ENCODE peak calls at places on chromosomes 11 and 22, in seven cellular contexts. A is colonic mucosa, T is fibroblast of mammary gland, R is GM23338, S is foreskin fibroblast, J is astrocyte of the cerebellum, L is fibroblast of villous mesenchyme. C is an unnamed sample.

GRCh38 chr22:49366437-49366836 is 461.2 kb downstream of the BRD1 start:
- DNase-seq in A (no peak), R (no peak), S (no peak), J (no peak), L (no peak), T (no peak), C (no peak)

GRCh38 chr11:116427903-116428637 is 344.7 kb downstream of the BUD13 start:
- DNase-seq in A (peak), J (no peak), T (no peak), L (no peak), R (no peak), S (no peak), C (peak)

GRCh38 chr11:11584446-11584810 is 37.4 kb downstream of the GALNT18 start:
- DNase-seq in J (peak), R (no peak), A (no peak), T (peak), S (peak), L (peak), C (peak)

GRCh38 chr11:7656704-7657103 is 16.6 kb downstream of the CYB5R2 start:
- DNase-seq in S (no peak), L (no peak), J (no peak), T (no peak), R (no peak), A (peak), C (no peak)

GRCh38 chr11:26231252-26231661 is 100.7 kb upstream of the ANO3 start:
- DNase-seq in A (no peak), S (peak), J (peak), T (peak), L (peak), R (no peak), C (peak)

GRCh38 chr11:43010042-43010441 is 301.8 kb upstream of the API5 start:
- DNase-seq in R (no peak), L (no peak), J (no peak), S (no peak), A (no peak), T (no peak), C (no peak)

GRCh38 chr22:33321466-33321865 is 263.3 kb upstream of the SYN3 start:
- DNase-seq in J (no peak), R (no peak), S (no peak), T (no peak), L (no peak), A (no peak), C (no peak)

GRCh38 chr11:17762309-17762974 is 27.9 kb downstream of the KCNC1 start:
- DNase-seq in A (no peak), R (no peak), J (no peak), S (no peak), T (no peak), L (no peak), C (no peak)

GRCh38 chr11:3131330-3131941 is 33.7 kb downstream of the OSBPL5 start:
- DNase-seq in J (no peak), L (no peak), R (no peak), T (no peak), A (no peak), S (no peak), C (no peak)

GRCh38 chr11:116170526-116171120 is 602.2 kb downstream of the BUD13 start:
- DNase-seq in T (no peak), J (no peak), S (no peak), R (peak), L (no peak), A (peak), C (no peak)

GRCh38 chr22:41780714-41781507 is 19.6 kb upstream of the CCDC134 start:
- DNase-seq in S (peak), R (peak), L (peak), T (peak), J (no peak), A (peak), C (peak)

GRCh38 chr22:40153705-40154104 is 24.0 kb upstream of the TNRC6B start:
- DNase-seq in J (no peak), R (no peak), A (no peak), T (no peak), S (no peak), L (no peak), C (no peak)

GRCh38 chr11:113591122-113591521 is 115.0 kb downstream of the TMPRSS5 start:
- DNase-seq in T (no peak), R (no peak), S (no peak), A (no peak), L (no peak), J (no peak), C (no peak)

GRCh38 chr11:46350695-46351094 is 3.4 kb downstream of the DGKZ start:
- DNase-seq in A (no peak), T (no peak), R (no peak), S (peak), L (no peak), J (no peak), C (no peak)

GRCh38 chr11:46346886-46347636 is at the start of gene DGKZ:
- DNase-seq in A (peak), R (peak), T (peak), L (peak), J (peak), S (peak), C (peak)

GRCh38 chr11:46347637-46348311 is 511 bp downstream of the DGKZ start:
- DNase-seq in L (no peak), S (peak), R (no peak), J (no peak), A (peak), T (no peak), C (no peak)

GRCh38 chr11:46348566-46348981 is 1.3 kb downstream of the DGKZ start:
- DNase-seq in L (no peak), R (no peak), T (no peak), A (peak), J (no peak), S (no peak), C (no peak)

GRCh38 chr11:46348986-46349401 is 1.7 kb downstream of the DGKZ start:
- DNase-seq in J (no peak), A (no peak), T (no peak), L (no peak), R (no peak), S (no peak), C (no peak)
- H3K4me3 ChIP-seq in J (no peak), A (peak), T (no peak), L (no peak), R (peak), S (peak), C (peak)

GRCh38 chr11:125971618-125972017 is 25.8 kb downstream of the VSIG10L2 start:
- DNase-seq in T (no peak), A (no peak), J (no peak), R (no peak), L (no peak), S (no peak), C (no peak)
- TF ChIP-seq CTCF in T (no peak), A (no peak), J (no peak), R (peak), L (no peak), S (no peak), C (no peak)

GRCh38 chr22:46081831-46082210 is 68.5 kb upstream of the PPARA start:
- DNase-seq in S (no peak), L (peak), A (no peak), R (no peak), J (no peak), T (no peak), C (peak)
- H3K4me3 ChIP-seq in S (peak), L (peak), A (peak), R (no peak), J (peak), T (peak), C (peak)

DNA sequence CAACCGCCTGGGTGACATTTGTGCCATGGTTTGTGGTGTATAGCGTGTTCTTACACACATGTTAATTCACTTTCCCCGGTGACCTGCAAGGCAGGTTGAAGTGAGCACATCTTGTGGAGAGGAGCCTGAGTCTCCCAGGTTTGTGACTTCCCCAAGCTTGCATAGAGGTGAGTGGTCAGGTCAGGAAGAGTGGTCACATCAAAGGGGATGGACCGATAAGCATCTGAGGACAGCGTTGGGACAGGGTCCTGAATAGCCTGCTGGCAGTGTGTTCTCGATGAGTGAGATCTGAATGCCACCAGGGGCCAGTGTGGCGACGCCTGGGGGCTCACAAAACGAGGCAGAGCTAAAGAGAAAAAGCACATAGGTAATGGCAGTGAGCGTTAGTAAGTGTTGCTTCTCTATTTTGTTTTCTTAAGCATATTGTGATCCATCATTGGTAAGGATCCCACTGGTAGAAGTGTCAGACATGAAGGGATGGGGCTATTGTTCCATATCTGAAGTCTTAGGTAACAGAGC is 154.6 kb downstream of the GRIK4 start:
- DNase-seq in A (no peak), J (no peak), L (no peak), T (no peak), R (peak), S (no peak), C (no peak)
- TF ChIP-seq CTCF in A (no peak), J (no peak), L (no peak), T (no peak), R (peak), S (no peak), C (no peak)

GRCh38 chr11:93049740-93050139 is 80.3 kb downstream of the MTNR1B start:
- DNase-seq in A (no peak), J (no peak), S (no peak), T (no peak), L (no peak), R (no peak), C (no peak)

GRCh38 chr11:93053864-93054263 is 84.4 kb downstream of the MTNR1B start:
- DNase-seq in T (no peak), R (no peak), L (no peak), J (no peak), S (no peak), A (no peak), C (no peak)

GRCh38 chr11:93051181-93051580 is 81.7 kb downstream of the MTNR1B start:
- DNase-seq in A (no peak), R (no peak), T (peak), J (no peak), L (peak), S (peak), C (peak)

GRCh38 chr11:93054881-93055280 is 85.4 kb downstream of the MTNR1B start:
- DNase-seq in R (no peak), S (peak), T (peak), L (peak), A (no peak), J (peak), C (peak)

DNA sequence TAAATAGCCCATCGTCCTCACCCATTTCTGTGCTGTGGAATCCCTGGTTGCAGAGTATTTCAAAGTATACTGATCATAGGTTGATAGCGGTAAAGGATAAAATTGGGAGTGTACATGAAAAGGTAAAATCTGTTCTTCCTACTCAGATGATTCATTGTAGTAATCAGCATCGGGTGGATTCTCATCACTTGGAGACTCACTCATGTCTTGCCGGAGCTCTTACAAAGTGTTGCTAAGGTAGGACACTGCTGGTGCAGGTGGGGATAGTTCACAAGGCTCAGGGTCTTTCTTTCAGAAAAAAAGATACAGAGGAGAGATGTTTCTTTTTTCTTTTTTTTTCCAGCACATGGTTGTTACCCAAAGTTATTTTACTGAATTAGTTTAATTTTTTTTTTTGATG is 84.8 kb downstream of the MTNR1B start:
- DNase-seq in A (no peak), R (no peak), J (no peak), S (peak), T (peak), L (no peak), C (no peak)
- H3K4me3 ChIP-seq in A (no peak), R (no peak), J (no peak), S (no peak), T (no peak), L (no peak), C (no peak)

DNA sequence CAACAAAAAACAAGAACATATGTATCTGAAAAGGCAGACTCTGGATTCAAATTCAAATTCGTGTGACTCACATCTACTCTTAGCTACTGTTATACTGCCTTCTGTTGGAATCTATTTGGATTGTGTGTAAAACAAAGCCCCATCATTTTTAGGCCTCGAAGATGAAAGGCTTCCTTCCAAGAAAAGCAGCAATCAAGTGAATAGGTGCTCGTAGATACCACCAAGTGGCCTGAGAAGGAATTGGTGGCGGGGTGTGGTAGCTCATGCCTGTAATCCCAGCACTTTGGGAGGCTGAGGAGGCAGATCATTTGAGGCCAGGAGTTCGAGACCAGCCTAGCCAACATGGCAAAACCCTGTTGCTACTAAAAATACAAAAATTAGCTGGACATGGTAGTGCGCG is 4.2 kb downstream of the GRAMD1B start:
- DNase-seq in J (no peak), R (peak), A (no peak), S (peak), L (no peak), T (peak), C (peak)
- TF ChIP-seq CTCF in J (peak), R (peak), A (peak), S (peak), L (peak), T (peak), C (peak)

GRCh38 chr11:72625746-72626636 is 48.2 kb downstream of the PDE2A start:
- DNase-seq in A (peak), R (peak), S (peak), L (peak), T (no peak), J (no peak), C (peak)

GRCh38 chr11:72629266-72629665 is 45.0 kb downstream of the PDE2A start:
- DNase-seq in J (no peak), R (no peak), S (no peak), A (peak), T (no peak), L (no peak), C (peak)

GRCh38 chr11:72626637-72626936 is 47.6 kb downstream of the PDE2A start:
- DNase-seq in L (no peak), S (no peak), T (no peak), J (no peak), A (no peak), R (no peak), C (no peak)

GRCh38 chr11:72630104-72630852 is 43.9 kb downstream of the PDE2A start:
- DNase-seq in J (no peak), R (no peak), T (no peak), L (no peak), A (no peak), S (no peak), C (no peak)

DNA sequence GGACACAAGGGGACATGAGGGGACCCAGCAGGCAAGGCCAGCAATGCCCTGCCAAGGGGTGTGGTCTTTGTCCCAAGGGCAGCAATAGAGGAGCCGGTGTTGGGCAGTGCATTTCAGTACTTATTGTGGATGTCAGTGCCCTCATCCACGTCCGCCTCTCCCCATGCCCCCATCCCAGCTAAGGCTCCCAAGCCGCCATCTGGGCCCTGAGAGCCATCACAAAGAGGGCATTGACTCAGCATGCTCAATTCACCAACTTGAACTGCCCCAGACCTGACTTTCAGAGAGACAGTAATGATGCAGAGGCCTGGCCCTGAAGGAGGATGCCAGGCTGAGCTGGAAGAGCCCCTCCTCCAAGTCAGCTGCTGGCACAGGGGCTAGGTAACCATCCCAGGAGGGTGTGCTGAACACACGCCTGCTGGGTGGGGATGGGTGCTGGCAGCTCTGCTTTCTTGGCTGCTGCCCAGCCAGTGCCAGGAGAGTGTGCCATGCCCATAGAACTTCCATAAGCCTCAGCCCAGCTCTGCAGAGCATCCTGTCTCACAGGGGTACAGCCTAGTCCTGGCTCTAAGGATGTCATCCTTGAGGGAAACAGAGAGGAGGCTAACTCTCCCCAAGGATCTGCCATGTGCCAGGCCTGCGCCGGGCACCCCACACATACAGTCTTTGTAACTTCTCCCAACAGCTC is 46.5 kb downstream of the PDE2A start:
- DNase-seq in A (no peak), S (no peak), R (no peak), T (no peak), J (no peak), L (no peak), C (no peak)
- H3K4me3 ChIP-seq in A (no peak), S (no peak), R (no peak), T (no peak), J (no peak), L (no peak), C (no peak)

GRCh38 chr22:50699754-50700386 is 27.2 kb downstream of the SHANK3 start:
- DNase-seq in R (peak), T (no peak), L (no peak), S (no peak), A (no peak), J (no peak), C (no peak)
- TF ChIP-seq CTCF in R (peak), T (no peak), L (peak), S (no peak), A (no peak), J (peak), C (no peak)

GRCh38 chr11:114774599-114775365 is 96.5 kb downstream of the NXPE2 start:
- DNase-seq in J (peak), L (peak), R (peak), T (no peak), A (peak), S (no peak), C (no peak)

GRCh38 chr11:114776956-114777355 is 98.6 kb downstream of the NXPE2 start:
- DNase-seq in R (no peak), J (no peak), S (no peak), L (no peak), T (no peak), A (no peak), C (no peak)

GRCh38 chr11:114771172-114771571 is 92.8 kb downstream of the NXPE2 start:
- DNase-seq in A (no peak), S (no peak), R (no peak), L (no peak), T (no peak), J (no peak), C (no peak)

GRCh38 chr11:114775849-114776621 is 97.7 kb downstream of the NXPE2 start:
- DNase-seq in A (no peak), J (no peak), R (no peak), S (no peak), L (no peak), T (no peak), C (no peak)

DNA sequence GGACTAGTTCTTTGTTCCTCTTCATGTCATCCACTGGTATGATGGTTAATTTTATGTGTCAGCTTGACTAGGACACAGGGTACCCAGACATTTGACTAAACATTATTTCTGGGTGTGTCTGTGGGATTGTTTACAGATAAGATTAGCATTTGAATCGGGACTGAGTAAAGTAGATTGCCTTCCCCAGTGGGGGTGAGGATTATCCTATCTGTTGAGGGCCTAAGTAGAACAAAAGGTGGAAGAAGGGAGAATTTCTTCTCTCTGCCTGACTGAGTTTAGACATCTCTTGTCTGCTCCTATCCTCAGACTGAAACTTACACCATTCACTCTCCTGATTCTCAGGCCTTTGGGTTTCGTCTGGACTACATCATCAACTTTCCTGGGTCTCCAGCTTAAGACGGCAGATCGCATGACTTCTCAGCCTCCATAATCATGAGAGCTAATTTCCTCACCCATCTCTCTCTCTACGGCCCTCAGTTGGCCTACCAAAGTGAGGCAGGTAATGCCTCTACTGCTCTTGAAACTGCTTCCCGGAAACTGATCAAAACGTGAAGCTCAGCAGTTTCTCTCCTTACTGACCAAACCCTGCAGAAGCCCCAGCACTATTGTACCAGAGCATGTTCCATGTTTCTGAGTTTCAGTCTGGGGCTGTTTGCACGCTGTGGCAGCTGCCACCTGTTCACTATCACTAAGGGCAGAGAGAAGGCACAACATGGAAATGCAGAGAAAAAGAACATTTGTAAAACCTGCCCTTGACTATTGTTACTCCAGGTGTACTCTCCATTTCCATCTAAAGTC is 95.4 kb downstream of the NXPE2 start:
- DNase-seq in L (no peak), A (no peak), R (peak), S (no peak), J (no peak), T (no peak), C (no peak)
- H3K4me3 ChIP-seq in L (no peak), A (no peak), R (no peak), S (no peak), J (no peak), T (no peak), C (no peak)

GRCh38 chr22:38180841-38181452 is 683 bp downstream of the PLA2G6 start:
- DNase-seq in T (no peak), A (peak), L (peak), S (peak), J (no peak), R (peak), C (no peak)
- TF ChIP-seq CTCF in T (no peak), A (no peak), L (no peak), S (no peak), J (no peak), R (no peak), C (no peak)

C was measured in fibroblast of the aortic adventitia.